ENCODE peak calls at places on chromosomes 13 and 19, in six cellular contexts. One of them, this sample, is unnamed.

GRCh38 chr13:110950356-110950755 is 35.5 kb upstream of the ANKRD10 start:
- DNase-seq in right lobe of liver: no peak
- DNase-seq in heart right ventricle: no peak
- DNase-seq in Peyer's patch: no peak
- DNase-seq in spleen: no peak
- DNase-seq in HFF-Myc: no peak
- DNase-seq in this sample: no peak

GRCh38 chr19:778910-779653 is 18.2 kb upstream of the PTBP1 start:
- DNase-seq in right lobe of liver: peak; percentile 54
- DNase-seq in heart right ventricle: no peak
- DNase-seq in Peyer's patch: no peak
- DNase-seq in spleen: no peak
- DNase-seq in HFF-Myc: peak; percentile 91
- DNase-seq in this sample: peak; percentile 72

GRCh38 chr13:49627831-49628652 is at the start of gene ARL11:
- DNase-seq in right lobe of liver: peak; percentile 68
- DNase-seq in heart right ventricle: peak; percentile 43
- DNase-seq in Peyer's patch: peak; percentile 91
- DNase-seq in spleen: peak; percentile 96
- DNase-seq in HFF-Myc: no peak
- DNase-seq in this sample: no peak

GRCh38 chr19:58117841-58118575 is 20.0 kb upstream of the ZSCAN18 start:
- DNase-seq in right lobe of liver: peak; percentile 20
- DNase-seq in heart right ventricle: peak; percentile 16
- DNase-seq in Peyer's patch: no peak
- DNase-seq in spleen: no peak
- DNase-seq in HFF-Myc: no peak
- DNase-seq in this sample: no peak

GRCh38 chr19:56692496-56692895 is 20.9 kb upstream of the ZNF835 start:
- DNase-seq in right lobe of liver: no peak
- DNase-seq in heart right ventricle: no peak
- DNase-seq in Peyer's patch: no peak
- DNase-seq in spleen: no peak
- DNase-seq in HFF-Myc: no peak
- DNase-seq in this sample: no peak

GRCh38 chr19:4066682-4067395 is at the start of gene ZBTB7A:
- DNase-seq in right lobe of liver: peak; percentile 81
- DNase-seq in heart right ventricle: peak; percentile 91
- DNase-seq in Peyer's patch: peak; percentile 89
- DNase-seq in spleen: peak; percentile 97
- DNase-seq in HFF-Myc: no peak
- DNase-seq in this sample: no peak

GRCh38 chr13:106753241-106753640 is 185.3 kb upstream of the ARGLU1 start:
- DNase-seq in right lobe of liver: peak; percentile 32
- DNase-seq in heart right ventricle: peak; percentile 47
- DNase-seq in Peyer's patch: no peak
- DNase-seq in spleen: no peak
- DNase-seq in HFF-Myc: no peak
- DNase-seq in this sample: peak; percentile 57

GRCh38 chr19:5138606-5139594 is 170.0 kb downstream of the KDM4B start:
- DNase-seq in right lobe of liver: peak; percentile 53
- DNase-seq in heart right ventricle: peak; percentile 62
- DNase-seq in Peyer's patch: peak; percentile 92
- DNase-seq in spleen: peak; percentile 94
- DNase-seq in HFF-Myc: peak; percentile 66
- DNase-seq in this sample: no peak

GRCh38 chr19:41904118-41904870 is 21.3 kb downstream of the ARHGEF1 start:
- DNase-seq in right lobe of liver: no peak
- DNase-seq in heart right ventricle: no peak
- DNase-seq in Peyer's patch: no peak
- DNase-seq in spleen: peak; percentile 66
- DNase-seq in HFF-Myc: no peak
- DNase-seq in this sample: no peak

GRCh38 chr13:29587645-29588044 is 7.8 kb downstream of the SLC7A1 start:
- DNase-seq in right lobe of liver: no peak
- DNase-seq in heart right ventricle: no peak
- DNase-seq in Peyer's patch: no peak
- DNase-seq in spleen: no peak
- DNase-seq in HFF-Myc: no peak
- DNase-seq in this sample: no peak

GRCh38 chr13:20714563-20715339 is 11.3 kb downstream of the IL17D start:
- DNase-seq in right lobe of liver: no peak
- DNase-seq in heart right ventricle: peak; percentile 60
- DNase-seq in Peyer's patch: no peak
- DNase-seq in spleen: no peak
- DNase-seq in HFF-Myc: no peak
- DNase-seq in this sample: no peak

GRCh38 chr19:55319786-55320185 is 5.4 kb downstream of the TMEM150B start:
- DNase-seq in right lobe of liver: no peak
- DNase-seq in heart right ventricle: peak; percentile 44
- DNase-seq in Peyer's patch: no peak
- DNase-seq in spleen: no peak
- DNase-seq in HFF-Myc: no peak
- DNase-seq in this sample: no peak

GRCh38 chr19:1069009-1069779 is 2.2 kb downstream of the ARHGAP45 start:
- DNase-seq in right lobe of liver: peak; percentile 69
- DNase-seq in heart right ventricle: peak; percentile 50
- DNase-seq in Peyer's patch: peak; percentile 89
- DNase-seq in spleen: peak; percentile 97
- DNase-seq in HFF-Myc: no peak
- DNase-seq in this sample: no peak

GRCh38 chr19:4052993-4053422 is 13.7 kb downstream of the ZBTB7A start:
- DNase-seq in right lobe of liver: peak; percentile 48
- DNase-seq in heart right ventricle: no peak
- DNase-seq in Peyer's patch: no peak
- DNase-seq in spleen: no peak
- DNase-seq in HFF-Myc: no peak
- DNase-seq in this sample: no peak

GRCh38 chr19:5395996-5396939 is 55.7 kb upstream of the PTPRS start:
- DNase-seq in right lobe of liver: no peak
- DNase-seq in heart right ventricle: no peak
- DNase-seq in Peyer's patch: no peak
- DNase-seq in spleen: no peak
- DNase-seq in HFF-Myc: no peak
- DNase-seq in this sample: no peak

GRCh38 chr13:40145139-40145538 is 489.7 kb downstream of the COG6 start:
- DNase-seq in right lobe of liver: no peak
- DNase-seq in heart right ventricle: no peak
- DNase-seq in Peyer's patch: no peak
- DNase-seq in spleen: no peak
- DNase-seq in HFF-Myc: no peak
- DNase-seq in this sample: no peak

GRCh38 chr13:22110368-22110767 is 439.5 kb downstream of the FGF9 start:
- DNase-seq in right lobe of liver: no peak
- DNase-seq in heart right ventricle: no peak
- DNase-seq in Peyer's patch: no peak
- DNase-seq in spleen: no peak
- DNase-seq in HFF-Myc: no peak
- DNase-seq in this sample: no peak

GRCh38 chr19:10010247-10010691 is at the start of gene COL5A3:
- DNase-seq in right lobe of liver: peak; percentile 42
- DNase-seq in heart right ventricle: peak; percentile 69
- DNase-seq in Peyer's patch: no peak
- DNase-seq in spleen: no peak
- DNase-seq in HFF-Myc: no peak
- DNase-seq in this sample: no peak

GRCh38 chr19:2902590-2903218 is 2.0 kb downstream of the ZNF57 start:
- DNase-seq in right lobe of liver: no peak
- DNase-seq in heart right ventricle: no peak
- DNase-seq in Peyer's patch: no peak
- DNase-seq in spleen: no peak
- DNase-seq in HFF-Myc: no peak
- DNase-seq in this sample: no peak

GRCh38 chr19:23311551-23311950 is 61.4 kb upstream of the ZNF724 start:
- DNase-seq in right lobe of liver: no peak
- DNase-seq in heart right ventricle: no peak
- DNase-seq in Peyer's patch: no peak
- DNase-seq in spleen: no peak
- DNase-seq in HFF-Myc: no peak
- DNase-seq in this sample: no peak

DNA sequence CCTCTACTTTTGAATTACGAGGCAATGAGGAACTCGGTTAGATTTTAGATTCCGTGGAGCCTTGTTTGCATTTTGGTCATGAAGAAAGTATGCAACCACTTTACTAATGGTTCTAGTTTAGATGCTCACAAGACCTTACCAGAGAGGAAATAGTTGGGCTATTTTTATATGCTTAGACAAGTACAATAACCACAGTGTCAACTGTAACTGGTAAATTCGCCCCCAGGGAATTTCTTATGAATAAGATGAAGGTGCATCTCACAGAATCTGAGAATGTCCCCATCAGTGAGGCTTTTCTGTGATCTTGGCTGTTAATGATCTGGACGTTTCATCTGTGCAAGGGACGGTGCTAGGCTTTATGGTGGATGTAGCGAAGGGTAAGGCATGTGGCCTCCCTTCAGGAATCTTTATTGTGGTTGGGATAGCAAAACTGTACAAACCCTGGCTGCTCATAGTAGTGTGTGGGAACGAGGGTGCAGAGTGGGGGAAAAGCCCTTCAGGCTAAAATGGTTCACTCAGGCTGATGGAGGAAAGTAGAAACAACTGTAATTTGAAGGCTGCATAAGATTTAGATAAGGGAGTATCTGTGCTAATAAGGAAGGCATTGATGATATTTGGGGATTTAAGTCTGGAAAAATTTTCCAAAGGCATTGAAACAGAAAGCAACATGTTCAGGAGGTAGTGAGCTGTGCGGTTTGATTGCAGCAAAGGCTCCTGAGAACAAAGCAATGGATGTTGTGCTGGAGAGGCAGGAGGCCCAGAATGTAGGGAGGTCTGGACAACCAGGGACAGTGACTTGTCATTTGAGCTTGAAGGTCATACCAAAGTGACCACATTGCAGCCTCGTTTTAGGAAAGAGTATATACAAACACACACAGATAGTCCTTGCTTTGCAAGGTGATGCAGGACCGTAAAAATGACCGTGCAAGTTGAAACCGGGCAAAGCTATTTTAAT is 28.4 kb downstream of the UBAC2 start:
- DNase-seq in right lobe of liver: no peak
- DNase-seq in heart right ventricle: no peak
- DNase-seq in Peyer's patch: no peak
- DNase-seq in spleen: no peak
- DNase-seq in HFF-Myc: no peak
- DNase-seq in this sample: no peak
- H3K4me3 ChIP-seq in right lobe of liver: no peak overlapping the region
- H3K4me3 ChIP-seq in heart right ventricle: no peak overlapping the region
- H3K4me3 ChIP-seq in Peyer's patch: no peak overlapping the region
- H3K4me3 ChIP-seq in spleen: peak overlapping the region; percentile 42
- H3K4me3 ChIP-seq in HFF-Myc: no peak overlapping the region
- H3K4me3 ChIP-seq in this sample: no peak overlapping the region

DNA sequence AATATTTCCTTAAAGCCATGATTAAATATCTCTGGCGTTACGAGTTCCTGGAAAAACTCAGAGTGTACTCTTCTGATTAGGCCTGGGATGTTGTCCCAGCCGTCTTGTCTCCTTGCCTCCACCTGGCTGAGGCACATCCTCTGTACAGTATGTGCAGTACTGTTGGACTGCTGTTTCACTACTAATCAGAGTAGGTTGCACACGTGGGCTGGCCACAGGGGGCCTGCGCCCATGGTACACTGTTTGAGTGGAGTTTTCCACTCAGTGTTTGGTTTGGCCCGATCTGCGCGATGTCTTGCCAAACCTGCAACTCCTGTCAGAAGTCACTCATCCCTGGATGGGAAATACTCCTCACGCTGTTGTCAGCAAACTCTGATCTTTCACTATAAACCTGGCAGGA is 189.6 kb upstream of the CSNK1A1L start:
- DNase-seq in right lobe of liver: no peak
- DNase-seq in heart right ventricle: peak; percentile 36
- DNase-seq in Peyer's patch: no peak
- DNase-seq in spleen: no peak
- DNase-seq in HFF-Myc: no peak
- DNase-seq in this sample: no peak
- TF ChIP-seq CTCF in right lobe of liver: no peak
- TF ChIP-seq CTCF in heart right ventricle: no peak
- TF ChIP-seq CTCF in Peyer's patch: no peak
- TF ChIP-seq CTCF in spleen: no peak
- TF ChIP-seq CTCF in HFF-Myc: no peak
- TF ChIP-seq CTCF in this sample: no peak

GRCh38 chr19:45078390-45079062 is 534 bp upstream of the GEMIN7 start:
- DNase-seq in right lobe of liver: no peak
- DNase-seq in heart right ventricle: no peak
- DNase-seq in Peyer's patch: no peak
- DNase-seq in spleen: no peak
- DNase-seq in HFF-Myc: no peak
- DNase-seq in this sample: no peak
- H3K4me3 ChIP-seq in right lobe of liver: peak overlapping the region; percentile 66
- H3K4me3 ChIP-seq in heart right ventricle: peak overlapping the region; percentile 88
- H3K4me3 ChIP-seq in Peyer's patch: peak overlapping the region; percentile 65
- H3K4me3 ChIP-seq in spleen: peak overlapping the region; percentile 82
- H3K4me3 ChIP-seq in HFF-Myc: peak overlapping the region; percentile 75
- H3K4me3 ChIP-seq in this sample: peak overlapping the region; percentile 95

GRCh38 chr19:7680606-7681335 is at the start of gene TRAPPC5:
- DNase-seq in right lobe of liver: peak; percentile 90
- DNase-seq in heart right ventricle: peak; percentile 84
- DNase-seq in Peyer's patch: peak; percentile 81
- DNase-seq in spleen: peak; percentile 98
- DNase-seq in HFF-Myc: peak; percentile 30
- DNase-seq in this sample: peak; percentile 29

GRCh38 chr19:7676854-7677253 is at the start of gene MCEMP1:
- DNase-seq in right lobe of liver: no peak
- DNase-seq in heart right ventricle: no peak
- DNase-seq in Peyer's patch: no peak
- DNase-seq in spleen: peak; percentile 84
- DNase-seq in HFF-Myc: no peak
- DNase-seq in this sample: no peak

GRCh38 chr19:7677664-7678311 is 898 bp downstream of the MCEMP1 start:
- DNase-seq in right lobe of liver: no peak
- DNase-seq in heart right ventricle: no peak
- DNase-seq in Peyer's patch: no peak
- DNase-seq in spleen: peak; percentile 81
- DNase-seq in HFF-Myc: no peak
- DNase-seq in this sample: no peak

GRCh38 chr19:7679771-7680605 is 645 bp upstream of the TRAPPC5 start:
- DNase-seq in right lobe of liver: no peak
- DNase-seq in heart right ventricle: no peak
- DNase-seq in Peyer's patch: no peak
- DNase-seq in spleen: peak; percentile 70
- DNase-seq in HFF-Myc: no peak
- DNase-seq in this sample: no peak

DNA sequence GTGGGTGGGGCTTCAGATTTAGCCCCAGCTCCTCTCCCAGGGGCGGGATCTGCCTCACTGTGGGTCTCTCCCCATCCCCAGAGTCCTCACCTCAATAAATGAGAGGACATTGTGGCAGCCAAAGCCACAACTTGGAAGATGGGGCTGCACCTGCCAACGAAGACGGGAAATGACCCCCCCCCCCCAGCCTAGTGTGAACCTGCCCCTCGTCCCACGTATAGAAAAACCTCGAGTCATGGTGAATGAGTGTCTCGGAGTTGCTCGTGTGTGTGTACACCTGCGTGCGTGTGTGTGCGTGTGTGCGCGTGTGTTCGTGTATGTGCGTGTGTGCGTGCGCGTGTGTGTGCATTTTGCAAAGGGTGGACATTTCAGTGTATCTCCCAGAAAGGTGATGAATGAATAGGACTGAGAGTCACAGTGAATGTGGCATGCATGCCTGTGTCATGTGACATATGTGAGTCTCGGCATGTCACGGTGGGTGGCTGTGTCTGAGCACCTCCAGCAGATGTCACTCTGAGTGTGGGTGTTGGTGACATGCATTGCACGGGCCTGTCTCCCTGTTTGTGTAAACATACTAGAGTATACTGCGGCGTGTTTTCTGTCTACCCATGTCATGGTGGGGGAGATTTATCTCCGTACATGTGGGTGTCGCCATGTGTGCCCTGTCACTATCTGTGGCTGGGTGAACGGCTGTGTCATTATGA is 1.5 kb upstream of the TRAPPC5 start:
- DNase-seq in right lobe of liver: peak; percentile 52
- DNase-seq in heart right ventricle: no peak
- DNase-seq in Peyer's patch: peak; percentile 83
- DNase-seq in spleen: peak; percentile 91
- DNase-seq in HFF-Myc: no peak
- DNase-seq in this sample: no peak
- TF ChIP-seq CTCF in right lobe of liver: no peak
- TF ChIP-seq CTCF in heart right ventricle: no peak
- TF ChIP-seq CTCF in Peyer's patch: peak; percentile 34
- TF ChIP-seq CTCF in spleen: peak; percentile 61
- TF ChIP-seq CTCF in HFF-Myc: no peak
- TF ChIP-seq CTCF in this sample: no peak

This sample was measured in retinal pigment epithelial cell.